ENCODE peak calls at places on chromosome 5, in four cellular contexts. S, C, L and H are unnamed samples.
A peak's percentile ranks its signal among the peaks of the same experiment; 100 is the strongest.

GRCh38 chr5:6377582-6378127 is 692 bp downstream of the MED10 start:
- DNase-seq in S (no peak), C (no peak), L (no peak), H (no peak)

GRCh38 chr5:11528720-11529119 is 375.5 kb downstream of the CTNND2 start:
- DNase-seq in S (no peak), C (no peak), L (no peak), H (no peak)

GRCh38 chr5:14305045-14305444 is 161.9 kb downstream of the TRIO start:
- DNase-seq in S (no peak), C (no peak), L (peak; percentile 48), H (no peak)

GRCh38 chr5:53089481-53089976 is 20.0 kb downstream of the MOCS2 start:
- DNase-seq in S (no peak), C (no peak), L (no peak), H (no peak)

GRCh38 chr5:52007230-52007858 is 624.1 kb downstream of the ISL1 start:
- DNase-seq in S (peak; percentile 16), C (peak; percentile 44), L (peak; percentile 75), H (peak; percentile 66)

GRCh38 chr5:74251106-74252032 is 389.2 kb downstream of the ENC1 start:
- DNase-seq in S (no peak), C (no peak), L (peak; percentile 84), H (peak; percentile 29)

GRCh38 chr5:3348576-3349535 is 246.8 kb upstream of the IRX1 start:
- DNase-seq in S (no peak), C (no peak), L (no peak), H (no peak)

GRCh38 chr5:98755406-98755805 is 18.1 kb upstream of the RGMB start:
- DNase-seq in S (no peak), C (no peak), L (no peak), H (no peak)

GRCh38 chr5:348726-349125 is 27.2 kb downstream of the AHRR start:
- DNase-seq in S (no peak), C (no peak), L (no peak), H (no peak)

GRCh38 chr5:138369706-138370105 is 17.2 kb downstream of the KDM3B start:
- DNase-seq in S (no peak), C (no peak), L (no peak), H (no peak)

GRCh38 chr5:146703899-146704298 is 174.7 kb downstream of the PPP2R2B start:
- DNase-seq in S (no peak), C (no peak), L (no peak), H (no peak)

GRCh38 chr5:65326912-65327311 is 154.8 kb downstream of the ADAMTS6 start:
- DNase-seq in S (no peak), C (no peak), L (no peak), H (peak; percentile 33)

GRCh38 chr5:29983528-29984152 is 1209.8 kb upstream of the CDH6 start:
- DNase-seq in S (no peak), C (no peak), L (no peak), H (no peak)

GRCh38 chr5:170508660-170509322 is 5.0 kb downstream of the KCNIP1 start:
- DNase-seq in S (no peak), C (no peak), L (no peak), H (peak; percentile 41)

GRCh38 chr5:56139978-56140562 is 93.1 kb downstream of the ANKRD55 start:
- DNase-seq in S (no peak), C (no peak), L (no peak), H (no peak)

GRCh38 chr5:72645447-72645846 is 138.2 kb upstream of the ZNF366 start:
- DNase-seq in S (no peak), C (no peak), L (no peak), H (no peak)

GRCh38 chr5:86971034-86971511 is 296.6 kb upstream of the RASA1 start:
- DNase-seq in S (peak; percentile 18), C (no peak), L (no peak), H (peak; percentile 28)

GRCh38 chr5:163306421-163306820 is 131.0 kb upstream of the CCNG1 start:
- DNase-seq in S (peak; percentile 6), C (peak; percentile 16), L (peak; percentile 8), H (peak; percentile 62)

GRCh38 chr5:52743012-52743411 is 44.7 kb upstream of the ITGA1 start:
- DNase-seq in S (no peak), C (no peak), L (no peak), H (no peak)

GRCh38 chr5:151592855-151593408 is 1.8 kb upstream of the FAT2 start:
- DNase-seq in S (no peak), C (peak; percentile 63), L (peak; percentile 77), H (no peak)

GRCh38 chr5:99349842-99350241 is 421.0 kb upstream of the CHD1 start:
- DNase-seq in S (no peak), C (no peak), L (no peak), H (no peak)

GRCh38 chr5:147519380-147519779 is 9.5 kb upstream of the DPYSL3 start:
- DNase-seq in S (no peak), C (no peak), L (no peak), H (no peak)

GRCh38 chr5:91119941-91120850 is 262.9 kb downstream of the ARRDC3 start:
- DNase-seq in S (no peak), C (no peak), L (peak; percentile 55), H (no peak)

GRCh38 chr5:92402045-92402444 is 1018.9 kb upstream of the ARRDC3 start:
- DNase-seq in S (no peak), C (no peak), L (no peak), H (no peak)

GRCh38 chr5:148843510-148844318 is 17.3 kb downstream of the ADRB2 start:
- DNase-seq in S (no peak), C (no peak), L (no peak), H (no peak)

GRCh38 chr5:163566678-163567077 is 61.3 kb downstream of the MAT2B start:
- DNase-seq in S (no peak), C (no peak), L (no peak), H (no peak)

GRCh38 chr5:177327539-177328522 is 16.1 kb upstream of the MXD3 start:
- DNase-seq in S (no peak), C (no peak), L (no peak), H (no peak)

GRCh38 chr5:36422957-36423356 is 121.3 kb upstream of the RANBP3L start:
- DNase-seq in S (no peak), C (no peak), L (no peak), H (no peak)

GRCh38 chr5:99019254-99019653 is 90.4 kb upstream of the CHD1 start:
- DNase-seq in S (no peak), C (no peak), L (peak; percentile 16), H (no peak)

GRCh38 chr5:32233220-32233695 is 59.1 kb upstream of the GOLPH3 start:
- DNase-seq in S (no peak), C (no peak), L (no peak), H (no peak)

GRCh38 chr5:135042595-135042994 is 8.6 kb upstream of the PITX1 start:
- DNase-seq in S (no peak), C (no peak), L (no peak), H (peak; percentile 37)
- H3K27me3 ChIP-seq in S (peaks cover 2% of the 10 kb centered on the region), C (peaks cover 91% of the 10 kb centered on the region), L (peaks cover 61% of the 10 kb centered on the region), H (peaks cover 98% of the 10 kb centered on the region)

DNA sequence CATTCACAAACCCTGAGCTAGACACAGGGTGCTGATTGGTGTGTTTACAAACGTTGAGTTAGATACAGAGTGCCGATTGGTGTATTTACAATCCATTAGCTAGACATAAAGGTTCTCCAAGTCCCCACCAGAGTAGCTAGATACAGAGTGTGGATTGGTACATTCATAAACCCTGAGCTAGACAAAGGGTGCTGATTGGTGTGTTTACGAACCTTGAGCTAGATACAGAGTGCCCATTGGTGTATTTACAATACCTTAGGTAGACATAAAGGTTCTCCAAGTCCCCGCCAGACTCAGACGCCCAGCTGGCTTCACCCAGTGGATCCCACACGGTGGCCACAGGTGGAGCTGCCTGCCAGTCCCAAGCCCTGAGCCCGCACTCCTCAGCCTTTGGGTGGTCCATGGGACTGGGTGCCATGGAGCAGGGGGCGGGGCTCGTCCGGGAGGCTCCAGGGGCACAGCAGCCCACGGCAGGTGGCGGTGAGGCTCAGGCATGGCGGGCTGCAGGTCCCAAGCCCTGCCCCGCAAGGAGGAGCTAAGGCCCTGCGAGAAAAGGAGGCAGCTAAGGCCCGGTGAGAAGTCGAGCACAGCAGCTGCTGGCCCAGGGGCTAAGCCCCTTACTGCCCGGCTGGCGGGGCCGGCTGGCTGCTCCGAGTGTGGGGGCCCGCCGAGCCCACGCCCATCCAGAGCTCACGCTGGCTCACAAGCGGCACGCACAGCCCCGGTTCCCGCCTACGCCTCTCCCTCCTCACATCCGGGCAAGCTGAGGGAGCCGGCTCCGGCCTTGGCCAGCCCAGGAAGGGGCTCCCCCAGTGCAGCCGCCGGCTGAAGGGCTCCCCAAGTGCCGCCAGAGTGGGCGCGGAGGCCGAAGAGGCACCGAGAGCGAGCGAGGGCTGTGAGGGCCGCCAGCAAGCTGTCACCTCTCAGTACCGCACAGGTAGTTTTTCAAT is 1039.2 kb upstream of the CDH9 start:
- DNase-seq in S (no peak), C (no peak), L (no peak), H (no peak)
- TF ChIP-seq EZH2phosphoT487 in S (no peak), C (no peak), L (no peak), H (no peak)

DNA sequence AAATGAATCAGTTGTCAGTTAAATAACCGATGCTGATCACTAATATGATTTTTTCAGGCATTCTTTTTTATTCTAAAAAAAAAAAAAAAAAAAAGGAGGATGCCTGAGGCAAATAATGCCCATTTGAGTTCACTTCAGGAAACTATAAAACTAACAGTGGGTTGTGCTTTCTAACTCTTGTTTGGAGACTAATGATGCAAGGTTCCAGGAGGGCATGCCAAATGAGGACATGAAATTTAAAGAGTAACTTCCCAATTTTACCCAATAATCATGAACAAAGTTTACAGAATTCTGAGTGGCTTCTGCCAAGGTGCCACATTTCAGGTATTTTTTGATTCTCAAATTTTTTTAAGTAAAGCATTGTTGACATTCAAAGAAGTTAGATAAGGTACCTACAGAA is 41.0 kb downstream of the CEP120 start:
- DNase-seq in S (no peak), C (no peak), L (no peak), H (no peak)
- H3K27me3 ChIP-seq in S (no peaks in the 10 kb centered on the region), C (no peaks in the 10 kb centered on the region), L (no peaks in the 10 kb centered on the region), H (no peaks in the 10 kb centered on the region)

GRCh38 chr5:125499969-125500368 is 753.5 kb upstream of the ZNF608 start:
- DNase-seq in S (no peak), C (no peak), L (no peak), H (no peak)
- TF ChIP-seq EZH2phosphoT487 in S (no peak), C (no peak), L (no peak), H (no peak)

GRCh38 chr5:59770953-59771352 is 122.6 kb downstream of the PDE4D start:
- DNase-seq in S (no peak), C (no peak), L (no peak), H (no peak)

GRCh38 chr5:59769041-59769360 is 124.5 kb downstream of the PDE4D start:
- DNase-seq in S (no peak), C (no peak), L (no peak), H (no peak)

GRCh38 chr5:59767753-59768159 is 125.8 kb downstream of the PDE4D start:
- DNase-seq in S (no peak), C (no peak), L (no peak), H (no peak)

GRCh38 chr5:59768204-59769040 is 125.1 kb downstream of the PDE4D start:
- DNase-seq in S (no peak), C (peak; percentile 41), L (peak; percentile 85), H (peak; percentile 81)

DNA sequence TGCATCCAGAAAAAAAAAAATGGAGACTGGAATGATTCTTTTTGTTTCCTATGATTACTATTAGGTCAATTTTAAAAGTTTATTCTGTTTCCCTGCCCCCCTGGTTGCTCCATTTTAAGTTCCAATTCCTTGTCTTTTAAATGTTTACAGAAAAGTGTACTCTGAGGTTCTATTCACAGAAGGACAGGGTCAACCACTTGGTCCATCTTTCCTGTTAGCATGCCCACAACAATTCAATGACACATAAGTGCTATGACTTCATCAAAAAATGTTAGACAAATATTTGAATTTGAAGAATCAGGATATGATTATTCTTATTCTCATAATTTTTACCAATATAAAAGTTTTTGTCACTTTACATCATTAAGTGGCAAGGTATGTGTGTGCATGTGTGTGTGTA is 123.7 kb downstream of the PDE4D start:
- DNase-seq in S (no peak), C (no peak), L (no peak), H (no peak)
- H3K27me3 ChIP-seq in S (peaks cover 32% of the 10 kb centered on the region), C (no peaks in the 10 kb centered on the region), L (no peaks in the 10 kb centered on the region), H (peaks cover 35% of the 10 kb centered on the region)

GRCh38 chr5:132364319-132364718 is 5.2 kb upstream of the SLC22A5 start:
- DNase-seq in S (no peak), C (no peak), L (peak; percentile 35), H (no peak)
- TF ChIP-seq EZH2phosphoT487 in S (no peak), C (no peak), L (no peak), H (no peak)